ENCODE peak calls at places on chromosomes 6 and 20, in four cellular contexts. Q is T-helper 2 cell, Y is NT2/D1, U is GF-D8. Z is an unnamed sample.

GRCh38 chr6:3259491-3259958 is 778 bp downstream of the PSMG4 start:
- DNase-seq in Y (no peak), Q (no peak), U (peak), Z (peak)

GRCh38 chr20:36461600-36462439 is 79.5 kb upstream of the MYL9 start:
- DNase-seq in Q (peak), U (no peak), Y (no peak), Z (peak)

GRCh38 chr20:25273541-25274358 is 25.9 kb downstream of the PYGB start:
- DNase-seq in Q (no peak), U (no peak), Y (no peak), Z (no peak)

GRCh38 chr20:5484346-5484745 is 167.6 kb upstream of the PROKR2 start:
- DNase-seq in Y (no peak), Q (no peak), U (no peak), Z (no peak)

GRCh38 chr6:12288844-12289654 is 1.1 kb upstream of the EDN1 start:
- DNase-seq in Y (peak), Q (peak), U (no peak), Z (peak)

GRCh38 chr6:131038612-131039344 is 24.3 kb downstream of the EPB41L2 start:
- DNase-seq in Y (no peak), U (no peak), Q (no peak), Z (no peak)

GRCh38 chr6:129766959-129767728 is 57.2 kb upstream of the ARHGAP18 start:
- DNase-seq in U (no peak), Y (peak), Q (peak), Z (peak)

GRCh38 chr20:4919047-4919704 is 82.1 kb downstream of the SLC23A2 start:
- DNase-seq in U (no peak), Y (no peak), Q (no peak), Z (no peak)

GRCh38 chr6:5050009-5050408 is 35.1 kb upstream of the PPP1R3G start:
- DNase-seq in Q (no peak), U (no peak), Y (no peak), Z (peak)

GRCh38 chr6:117602151-117602898 is at the start of gene GOPC:
- DNase-seq in Y (peak), U (peak), Q (peak), Z (peak)

GRCh38 chr6:157615951-157616350 is 207.1 kb upstream of the SNX9 start:
- DNase-seq in Q (no peak), U (no peak), Y (no peak), Z (no peak)

GRCh38 chr6:101276066-101276465 is 117.4 kb upstream of the GRIK2 start:
- DNase-seq in U (no peak), Y (no peak), Q (no peak), Z (no peak)

GRCh38 chr6:154579046-154579823 is 68.8 kb upstream of the CNKSR3 start:
- DNase-seq in U (no peak), Y (no peak), Q (no peak), Z (no peak)

GRCh38 chr6:110341671-110342304 is 16.4 kb downstream of the METTL24 start:
- DNase-seq in U (no peak), Y (no peak), Q (no peak), Z (peak)

GRCh38 chr6:35327349-35328027 is 14.9 kb upstream of the PPARD start:
- DNase-seq in Y (no peak), U (peak), Q (peak), Z (peak)

GRCh38 chr20:11394145-11394833 is 523.4 kb upstream of the BTBD3 start:
- DNase-seq in Q (no peak), Y (no peak), U (no peak), Z (no peak)

GRCh38 chr20:58981564-58982364 is 708 bp downstream of the NELFCD start:
- DNase-seq in Y (no peak), U (no peak), Q (no peak), Z (peak)

Z was measured in Kasumi-1.